ENCODE peak calls at places on chromosomes 4 and X, in four cellular contexts. One of them, this sample, is unnamed.

GRCh38 chr4:14059006-14059405 is 431.5 kb upstream of the BOD1L1 start:
- DNase-seq in GM12878: no peak
- DNase-seq in HepG2: no peak
- DNase-seq in K562: no peak
- DNase-seq in this sample: no peak

GRCh38 chr4:3671571-3672464 is 94.4 kb upstream of the ADRA2C start:
- DNase-seq in GM12878: no peak
- DNase-seq in HepG2: peak; percentile 69
- DNase-seq in K562: no peak
- DNase-seq in this sample: no peak

GRCh38 chr4:26749867-26750266 is 110.8 kb upstream of the STIM2 start:
- DNase-seq in HepG2: no peak
- DNase-seq in K562: no peak
- DNase-seq in GM12878: no peak
- DNase-seq in this sample: no peak

GRCh38 chr4:113683143-113683542 is 78.4 kb downstream of the CAMK2D start:
- DNase-seq in GM12878: peak; percentile 88
- DNase-seq in HepG2: no peak
- DNase-seq in K562: no peak
- DNase-seq in this sample: no peak

GRCh38 chr4:40525811-40526598 is 103.7 kb downstream of the RBM47 start:
- DNase-seq in GM12878: no peak
- DNase-seq in HepG2: no peak
- DNase-seq in K562: peak; percentile 63
- DNase-seq in this sample: peak; percentile 36

GRCh38 chrX:22081475-22082092 is 49.5 kb downstream of the PHEX start:
- DNase-seq in GM12878: no peak
- DNase-seq in K562: peak; percentile 39
- DNase-seq in HepG2: peak; percentile 18
- DNase-seq in this sample: peak; percentile 67

GRCh38 chr4:69716654-69717053 is 43.8 kb downstream of the SULT1B1 start:
- DNase-seq in HepG2: no peak
- DNase-seq in GM12878: no peak
- DNase-seq in K562: no peak
- DNase-seq in this sample: no peak

GRCh38 chr4:15765910-15766703 is 12.0 kb upstream of the CD38 start:
- DNase-seq in K562: no peak
- DNase-seq in HepG2: no peak
- DNase-seq in GM12878: no peak
- DNase-seq in this sample: no peak

GRCh38 chr4:36399762-36400353 is 118.4 kb downstream of the DTHD1 start:
- DNase-seq in HepG2: peak; percentile 2
- DNase-seq in K562: no peak
- DNase-seq in GM12878: peak; percentile 24
- DNase-seq in this sample: peak; percentile 12

GRCh38 chr4:156954598-156954997 is 17.0 kb downstream of the PDGFC start:
- DNase-seq in HepG2: no peak
- DNase-seq in GM12878: no peak
- DNase-seq in K562: no peak
- DNase-seq in this sample: no peak

GRCh38 chrX:151176351-151176750 is at the start of gene GPR50:
- DNase-seq in HepG2: no peak
- DNase-seq in GM12878: no peak
- DNase-seq in K562: no peak
- DNase-seq in this sample: peak; percentile 28

GRCh38 chrX:151175283-151176062 is 911 bp upstream of the GPR50 start:
- DNase-seq in GM12878: no peak
- DNase-seq in HepG2: no peak
- DNase-seq in K562: no peak
- DNase-seq in this sample: peak; percentile 22

GRCh38 chrX:151178746-151179145 is 2.4 kb downstream of the GPR50 start:
- DNase-seq in GM12878: no peak
- DNase-seq in HepG2: no peak
- DNase-seq in K562: no peak
- DNase-seq in this sample: no peak

GRCh38 chrX:151174581-151175282 is 1.7 kb upstream of the GPR50 start:
- DNase-seq in GM12878: no peak
- DNase-seq in HepG2: no peak
- DNase-seq in K562: peak; percentile 14
- DNase-seq in this sample: peak; percentile 76

DNA sequence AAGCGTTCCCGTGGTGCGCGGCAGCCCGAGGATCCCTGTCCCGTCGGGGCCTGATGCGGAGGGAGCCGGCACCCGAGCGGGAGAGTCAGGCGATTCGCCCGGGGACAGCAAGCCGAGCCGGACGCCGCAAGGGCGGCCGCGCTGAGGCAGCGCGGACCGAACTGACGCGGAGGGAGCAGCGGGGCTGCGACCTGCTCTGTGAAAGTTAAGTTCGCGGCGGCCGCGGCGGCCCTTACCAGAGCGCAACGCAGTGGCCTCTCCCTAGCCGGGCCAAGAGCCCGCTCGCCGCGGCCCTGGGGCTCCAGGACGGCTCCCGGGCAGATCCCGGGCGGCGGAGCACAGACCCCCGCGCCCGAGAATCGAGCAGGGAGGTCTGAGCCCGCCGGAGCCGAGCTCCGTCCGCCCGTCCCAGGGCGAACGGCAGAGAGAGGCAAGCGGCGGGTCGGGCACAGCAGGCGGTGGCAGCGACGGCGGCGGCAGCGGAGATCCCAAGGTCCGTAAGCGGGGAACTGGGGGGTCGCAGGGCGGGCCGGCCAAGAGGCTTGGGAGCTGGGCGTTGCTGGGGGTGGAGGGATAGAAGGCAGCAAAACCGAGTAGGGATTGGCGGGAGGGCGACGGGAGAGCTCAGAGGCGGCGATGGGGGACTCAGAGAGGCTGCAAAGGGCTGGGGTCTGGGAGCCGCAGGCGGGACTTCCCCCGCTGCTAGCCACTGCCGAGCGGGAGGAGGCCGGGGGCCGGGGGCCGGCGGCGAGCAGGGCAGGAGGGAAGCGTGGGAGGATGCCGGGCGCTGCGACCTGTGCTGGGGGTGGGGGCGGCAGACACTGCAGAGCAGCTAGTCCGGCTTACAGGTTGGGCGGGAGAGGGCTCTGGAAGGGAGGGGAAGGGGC is 1.0 kb downstream of the GPR50 start:
- DNase-seq in GM12878: no peak
- DNase-seq in K562: no peak
- DNase-seq in HepG2: no peak
- DNase-seq in this sample: peak; percentile 54
- TF ChIP-seq SP1 in GM12878: no peak
- TF ChIP-seq SP1 in K562: no peak
- TF ChIP-seq SP1 in HepG2: no peak
- TF ChIP-seq SP1 in this sample: no peak

GRCh38 chrX:47540754-47541538 is 20.1 kb upstream of the ARAF start:
- DNase-seq in HepG2: peak; percentile 81
- DNase-seq in K562: peak; percentile 90
- DNase-seq in GM12878: no peak
- DNase-seq in this sample: peak; percentile 54
- TF ChIP-seq CREM in HepG2: no peak
- TF ChIP-seq CREM in K562: peak; percentile 32
- TF ChIP-seq CREM in GM12878: no peak
- TF ChIP-seq CREM in this sample: no peak

GRCh38 chr4:152266831-152267480 is 268.9 kb downstream of the FBXW7 start:
- DNase-seq in HepG2: no peak
- DNase-seq in GM12878: no peak
- DNase-seq in K562: no peak
- DNase-seq in this sample: no peak

GRCh38 chr4:152264106-152264505 is 271.8 kb downstream of the FBXW7 start:
- DNase-seq in HepG2: no peak
- DNase-seq in K562: no peak
- DNase-seq in GM12878: no peak
- DNase-seq in this sample: no peak

GRCh38 chr4:152269448-152270191 is 266.3 kb downstream of the FBXW7 start:
- DNase-seq in K562: no peak
- DNase-seq in HepG2: peak; percentile 7
- DNase-seq in GM12878: no peak
- DNase-seq in this sample: no peak

GRCh38 chr4:152267811-152268210 is 268.1 kb downstream of the FBXW7 start:
- DNase-seq in K562: no peak
- DNase-seq in HepG2: no peak
- DNase-seq in GM12878: no peak
- DNase-seq in this sample: no peak

DNA sequence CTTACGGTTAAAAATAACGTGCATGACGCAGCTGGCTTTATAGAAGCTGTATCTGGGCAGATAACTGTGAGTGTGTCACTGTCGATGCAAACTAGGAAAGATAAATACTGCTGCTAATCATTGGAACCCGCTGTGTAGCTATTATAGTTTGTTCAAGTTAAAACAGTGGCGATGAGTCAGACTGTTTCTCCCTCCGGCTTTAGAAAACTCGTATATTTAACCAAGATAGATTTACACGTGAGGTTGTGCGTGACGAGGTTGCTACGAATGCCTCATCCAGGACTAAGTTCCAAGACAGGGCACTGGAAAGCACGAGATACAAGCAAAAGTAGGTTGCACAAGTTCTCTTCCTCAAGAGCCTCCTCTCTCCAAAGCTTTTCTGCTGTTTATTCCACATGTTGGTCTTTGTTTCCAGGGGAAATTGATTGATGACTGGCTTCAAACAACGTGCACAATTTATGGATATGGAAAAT is 270.7 kb downstream of the FBXW7 start:
- DNase-seq in HepG2: peak; percentile 21
- DNase-seq in GM12878: no peak
- DNase-seq in K562: peak; percentile 19
- DNase-seq in this sample: no peak
- TF ChIP-seq SP1 in HepG2: no peak
- TF ChIP-seq SP1 in GM12878: no peak
- TF ChIP-seq SP1 in K562: no peak
- TF ChIP-seq SP1 in this sample: no peak

GRCh38 chrX:23737413-23737812 is 5.7 kb downstream of the ACOT9 start:
- DNase-seq in GM12878: no peak
- DNase-seq in K562: no peak
- DNase-seq in HepG2: no peak
- DNase-seq in this sample: no peak

GRCh38 chrX:23727206-23727605 is 15.9 kb downstream of the ACOT9 start:
- DNase-seq in K562: no peak
- DNase-seq in HepG2: no peak
- DNase-seq in GM12878: no peak
- DNase-seq in this sample: no peak

GRCh38 chrX:23729214-23729613 is 13.9 kb downstream of the ACOT9 start:
- DNase-seq in K562: no peak
- DNase-seq in HepG2: no peak
- DNase-seq in GM12878: no peak
- DNase-seq in this sample: no peak

GRCh38 chrX:23736030-23736429 is 7.0 kb downstream of the ACOT9 start:
- DNase-seq in K562: no peak
- DNase-seq in GM12878: no peak
- DNase-seq in HepG2: no peak
- DNase-seq in this sample: no peak

GRCh38 chrX:23732704-23733103 is 10.4 kb downstream of the ACOT9 start:
- DNase-seq in GM12878: peak; percentile 65
- DNase-seq in HepG2: no peak
- DNase-seq in K562: no peak
- DNase-seq in this sample: no peak
- TF ChIP-seq CREM in GM12878: peak; percentile 95
- TF ChIP-seq CREM in HepG2: no peak
- TF ChIP-seq CREM in K562: no peak
- TF ChIP-seq CREM in this sample: no peak